ENCODE peak calls at places on chromosomes 1 and 21, in five cellular contexts. T is brain microvascular endothelial cell, J is heart left ventricle, Y is lower lobe of right lung, Q is kidney. N is an unnamed sample.
A peak's percentile ranks its signal among the peaks of the same experiment; 100 is the strongest.

GRCh38 chr1:149888999-149889289 is 10.4 kb upstream of the BOLA1 start:
- DNase-seq in T (peak; percentile 24), J (peak; percentile 50), Y (no peak), Q (no peak), N (no peak)

GRCh38 chr1:11701551-11701961 is 10.0 kb downstream of the DRAXIN start:
- DNase-seq in T (no peak), J (no peak), Y (no peak), Q (no peak), N (no peak)

GRCh38 chr1:36125129-36125991 is at the start of gene COL8A2:
- DNase-seq in T (no peak), J (peak; percentile 53), Y (peak; percentile 65), Q (peak; percentile 78), N (no peak)

GRCh38 chr1:224851210-224851849 is 78.1 kb upstream of the DNAH14 start:
- DNase-seq in T (peak; percentile 18), J (peak; percentile 50), Y (peak; percentile 73), Q (no peak), N (no peak)

GRCh38 chr1:24228312-24228711 is 41.2 kb upstream of the IFNLR1 start:
- DNase-seq in T (no peak), J (no peak), Y (no peak), Q (no peak), N (no peak)

GRCh38 chr1:150256549-150257341 is 829 bp upstream of the CA14 start:
- DNase-seq in T (no peak), J (no peak), Y (no peak), Q (no peak), N (no peak)

GRCh38 chr1:172955161-172955821 is 95.5 kb downstream of the TNFSF18 start:
- DNase-seq in T (peak; percentile 71), J (no peak), Y (no peak), Q (no peak), N (peak; percentile 48)

GRCh38 chr1:111491070-111491469 is 12.4 kb downstream of the ADORA3 start:
- DNase-seq in T (no peak), J (no peak), Y (no peak), Q (peak; percentile 58), N (no peak)

GRCh38 chr21:38027901-38028300 is 111.6 kb upstream of the KCNJ6 start:
- DNase-seq in T (peak; percentile 5), J (no peak), Y (no peak), Q (no peak), N (no peak)

GRCh38 chr1:67614511-67614934 is 70.5 kb upstream of the GADD45A start:
- DNase-seq in T (peak; percentile 9), J (no peak), Y (no peak), Q (no peak), N (no peak)

GRCh38 chr1:67615886-67616285 is 69.1 kb upstream of the GADD45A start:
- DNase-seq in T (no peak), J (no peak), Y (no peak), Q (no peak), N (no peak)

GRCh38 chr1:67619080-67619479 is 65.9 kb upstream of the GADD45A start:
- DNase-seq in T (no peak), J (no peak), Y (no peak), Q (no peak), N (no peak)

GRCh38 chr1:67616394-67616985 is 68.5 kb upstream of the GADD45A start:
- DNase-seq in T (no peak), J (no peak), Y (no peak), Q (no peak), N (no peak)

GRCh38 chr1:67618285-67619018 is 66.5 kb upstream of the GADD45A start:
- DNase-seq in T (peak; percentile 94), J (peak; percentile 55), Y (no peak), Q (peak; percentile 80), N (peak; percentile 78)
- H3K4me3 ChIP-seq in T (peak overlapping the region; percentile 9), J (no peak overlapping the region), Y (no peak overlapping the region), Q (no peak overlapping the region), N (no peak overlapping the region)

GRCh38 chr1:27560271-27561125 is 43.4 kb downstream of the AHDC1 start:
- DNase-seq in T (no peak), J (peak; percentile 40), Y (no peak), Q (no peak), N (no peak)

GRCh38 chr1:27563407-27564263 is 40.3 kb downstream of the AHDC1 start:
- DNase-seq in T (no peak), J (peak; percentile 88), Y (no peak), Q (peak; percentile 87), N (no peak)

GRCh38 chr1:27561126-27561899 is 42.6 kb downstream of the AHDC1 start:
- DNase-seq in T (no peak), J (no peak), Y (no peak), Q (no peak), N (no peak)

GRCh38 chr1:27562483-27563406 is 41.2 kb downstream of the AHDC1 start:
- DNase-seq in T (no peak), J (peak; percentile 50), Y (no peak), Q (no peak), N (no peak)

GRCh38 chr1:27562021-27562420 is 41.9 kb downstream of the AHDC1 start:
- DNase-seq in T (no peak), J (no peak), Y (no peak), Q (no peak), N (no peak)
- H3K4me3 ChIP-seq in T (no peak overlapping the region), J (no peak overlapping the region), Y (no peak overlapping the region), Q (no peak overlapping the region), N (no peak overlapping the region)

GRCh38 chr1:68141079-68141800 is 90.8 kb upstream of the DIRAS3 start:
- DNase-seq in T (peak; percentile 48), J (no peak), Y (no peak), Q (no peak), N (no peak)
- H3K4me3 ChIP-seq in T (no peak overlapping the region), J (no peak overlapping the region), Y (no peak overlapping the region), Q (no peak overlapping the region), N (no peak overlapping the region)

GRCh38 chr1:156419863-156420208 is 50.8 kb downstream of the RHBG start:
- DNase-seq in T (no peak), J (no peak), Y (no peak), Q (no peak), N (no peak)
- H3K4me3 ChIP-seq in T (no peak overlapping the region), J (peak overlapping the region; percentile 11), Y (peak overlapping the region; percentile 44), Q (no peak overlapping the region), N (no peak overlapping the region)

N was measured in skeletal muscle cell.